ENCODE peak calls at places on chromosomes 12 and 14, in four cellular contexts. V, A, J and K are unnamed samples.

GRCh38 chr14:68140801-68141200 is 321.2 kb downstream of the RAD51B start:
- DNase-seq in J (no peak), A (no peak), V (no peak), K (no peak)

GRCh38 chr12:31519525-31519924 is 71.4 kb downstream of the DENND5B start:
- DNase-seq in A (no peak), V (no peak), J (no peak), K (no peak)

GRCh38 chr14:59028476-59029202 is 159.8 kb upstream of the DAAM1 start:
- DNase-seq in J (peak; percentile 52), V (peak; percentile 41), A (peak; percentile 23), K (peak; percentile 37)

GRCh38 chr14:23605931-23606585 is 27.5 kb upstream of the JPH4 start:
- DNase-seq in A (no peak), V (no peak), J (peak; percentile 5), K (no peak)

GRCh38 chr12:131103614-131104463 is 150.1 kb downstream of the ADGRD1 start:
- DNase-seq in A (no peak), V (no peak), J (no peak), K (no peak)

GRCh38 chr12:82176016-82176415 is 182.2 kb downstream of the CCDC59 start:
- DNase-seq in V (no peak), J (no peak), A (no peak), K (no peak)

GRCh38 chr14:59389936-59390335 is 75.2 kb downstream of the GPR135 start:
- DNase-seq in J (peak; percentile 55), A (no peak), V (no peak), K (no peak)

GRCh38 chr12:68521848-68522502 is 88.7 kb upstream of the RAP1B start:
- DNase-seq in A (no peak), V (no peak), J (no peak), K (no peak)

GRCh38 chr14:86777950-86778602 is 1214.9 kb downstream of the GALC start:
- DNase-seq in J (peak; percentile 55), V (no peak), A (no peak), K (peak; percentile 8)

GRCh38 chr12:79069009-79069408 is 204.4 kb downstream of the SYT1 start:
- DNase-seq in A (no peak), V (no peak), J (no peak), K (no peak)

GRCh38 chr14:92973265-92973797 is 50.4 kb downstream of the CHGA start:
- DNase-seq in A (peak; percentile 86), V (peak; percentile 82), J (peak; percentile 33), K (peak; percentile 87)

GRCh38 chr14:100389497-100390104 is 66.5 kb downstream of the SLC25A47 start:
- DNase-seq in J (no peak), A (peak; percentile 67), V (no peak), K (no peak)

GRCh38 chr12:71138011-71138410 is 19.8 kb downstream of the TSPAN8 start:
- DNase-seq in V (no peak), J (no peak), A (no peak), K (no peak)

GRCh38 chr14:57066887-57067513 is 201.7 kb downstream of the EXOC5 start:
- DNase-seq in J (peak; percentile 10), V (no peak), A (peak; percentile 18), K (no peak)

GRCh38 chr14:78399316-78399889 is 229.2 kb downstream of the NRXN3 start:
- DNase-seq in J (peak; percentile 32), A (no peak), V (no peak), K (no peak)

GRCh38 chr14:100784523-100785337 is 41.2 kb upstream of the MEG3 start:
- DNase-seq in V (no peak), J (no peak), A (no peak), K (no peak)

GRCh38 chr14:32639208-32639607 is 299.5 kb upstream of the NPAS3 start:
- DNase-seq in J (no peak), A (no peak), V (no peak), K (no peak)

GRCh38 chr12:30110970-30111586 is 327.3 kb upstream of the TMTC1 start:
- DNase-seq in A (no peak), V (no peak), J (peak; percentile 8), K (no peak)

GRCh38 chr12:112418596-112419268 is at the start of gene PTPN11:
- DNase-seq in J (peak; percentile 54), V (peak; percentile 91), A (peak; percentile 77), K (no peak)

GRCh38 chr14:75184447-75184846 is 8.0 kb upstream of the TMED10 start:
- DNase-seq in A (no peak), J (peak; percentile 46), V (no peak), K (no peak)

GRCh38 chr12:66500094-66500493 is 178.8 kb downstream of the GRIP1 start:
- DNase-seq in V (no peak), A (no peak), J (no peak), K (no peak)

GRCh38 chr14:64855732-64856527 is 23.8 kb downstream of the SPTB start:
- DNase-seq in V (no peak), J (no peak), A (no peak), K (no peak)

GRCh38 chr14:51897791-51898190 is 37.4 kb downstream of the GNG2 start:
- DNase-seq in A (no peak), V (no peak), J (no peak), K (no peak)

GRCh38 chr12:48803693-48804092 is 14.6 kb upstream of the CACNB3 start:
- DNase-seq in J (no peak), V (no peak), A (no peak), K (no peak)

GRCh38 chr12:56943878-56944277 is 9.7 kb upstream of the SDR9C7 start:
- DNase-seq in A (no peak), V (no peak), J (no peak), K (no peak)

GRCh38 chr12:62190921-62191746 is 69.1 kb upstream of the USP15 start:
- DNase-seq in J (no peak), V (no peak), A (no peak), K (no peak)

GRCh38 chr12:95796982-95797289 is 6.4 kb upstream of the NTN4 start:
- DNase-seq in A (no peak), V (no peak), J (peak; percentile 80), K (no peak)

GRCh38 chr12:126084480-126084879 is 1019.2 kb downstream of the AACS start:
- DNase-seq in J (peak; percentile 3), V (no peak), A (no peak), K (no peak)

GRCh38 chr12:39723831-39724230 is 104.2 kb upstream of the ABCD2 start:
- DNase-seq in V (no peak), J (peak; percentile 61), A (no peak), K (no peak)

GRCh38 chr12:64801381-64801780 is 23.1 kb upstream of the TBC1D30 start:
- DNase-seq in A (no peak), V (no peak), J (no peak), K (no peak)

GRCh38 chr14:89415139-89415538 is 1.9 kb downstream of the FOXN3 start:
- DNase-seq in V (no peak), J (no peak), A (no peak), K (no peak)
- H3K4me3 ChIP-seq in V (peak overlapping the region; percentile 87), J (no peak overlapping the region), A (peak overlapping the region; percentile 92), K (peak overlapping the region; percentile 74)

GRCh38 chr14:102088012-102088792 is 1.4 kb upstream of the HSP90AA1 start:
- DNase-seq in J (peak; percentile 49), A (peak; percentile 44), V (peak; percentile 52), K (no peak)
- TF ChIP-seq CTCF in J (no peak), A (no peak), V (no peak), K (no peak)

GRCh38 chr14:90058876-90059458 is 2.8 kb upstream of the KCNK13 start:
- DNase-seq in V (no peak), J (no peak), A (no peak), K (no peak)

GRCh38 chr14:90061849-90062794 is at the start of gene KCNK13:
- DNase-seq in V (peak; percentile 22), A (peak; percentile 10), J (no peak), K (no peak)

GRCh38 chr14:90060312-90060964 is 1.4 kb upstream of the KCNK13 start:
- DNase-seq in J (peak; percentile 20), A (peak; percentile 10), V (peak; percentile 61), K (peak; percentile 40)

GRCh38 chr14:90060965-90061848 is 587 bp upstream of the KCNK13 start:
- DNase-seq in A (no peak), V (peak; percentile 24), J (no peak), K (no peak)

GRCh38 chr14:90062852-90063539 is 1.2 kb downstream of the KCNK13 start:
- DNase-seq in V (no peak), A (no peak), J (no peak), K (no peak)
- H3K4me3 ChIP-seq in V (no peak overlapping the region), A (no peak overlapping the region), J (no peak overlapping the region), K (no peak overlapping the region)

GRCh38 chr12:53047221-53048032 is 2.4 kb upstream of the TNS2 start:
- DNase-seq in A (peak; percentile 74), J (no peak), V (peak; percentile 85), K (no peak)
- TF ChIP-seq CTCF in A (no peak), J (peak; percentile 8), V (no peak), K (peak; percentile 62)

GRCh38 chr12:7015555-7016370 is 2.5 kb downstream of the LPCAT3 start:
- DNase-seq in A (no peak), V (no peak), J (no peak), K (no peak)
- H3K4me3 ChIP-seq in A (no peak overlapping the region), V (no peak overlapping the region), J (no peak overlapping the region), K (peak overlapping the region; percentile 13)

DNA sequence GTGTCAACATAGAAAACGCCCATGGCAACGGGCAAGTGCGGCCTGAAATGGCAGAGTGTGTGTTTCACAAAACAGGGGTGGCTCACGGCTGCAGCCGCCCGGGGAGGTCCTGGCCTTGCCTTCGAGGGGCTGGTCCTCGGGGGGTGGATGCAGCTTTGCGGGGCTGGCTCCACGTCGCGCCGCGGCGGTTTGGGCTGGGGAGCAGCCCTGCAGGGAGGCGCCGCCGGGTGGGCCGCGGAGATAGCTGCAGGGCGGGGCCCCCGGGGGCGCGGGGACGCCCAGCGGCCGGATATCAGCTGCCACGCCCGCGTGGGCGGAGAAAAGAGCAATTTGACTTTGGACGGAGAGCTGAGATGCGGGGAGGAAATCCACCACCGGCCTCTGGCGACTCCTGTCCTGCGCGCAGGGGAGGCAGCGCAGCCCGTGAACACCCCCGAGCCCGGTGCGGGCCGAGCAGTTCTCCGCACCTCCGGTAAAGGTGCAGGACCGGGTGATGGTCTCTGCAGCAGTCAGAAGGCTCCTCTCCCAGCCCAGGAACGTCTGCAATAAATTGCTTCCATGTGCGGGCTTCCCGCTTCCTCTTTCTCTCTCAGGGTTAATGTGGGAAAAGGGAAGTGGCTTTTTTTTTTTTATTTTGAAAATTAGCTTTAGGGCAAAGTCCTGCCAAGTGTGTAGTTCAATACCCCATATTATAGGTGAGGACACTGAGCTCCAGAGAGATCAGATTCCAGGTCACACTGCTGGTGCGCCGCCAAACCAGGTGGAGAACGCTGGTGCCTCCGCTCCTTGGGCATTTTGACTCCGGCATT is 110.5 kb downstream of the ARF6 start:
- DNase-seq in V (peak; percentile 85), A (peak; percentile 67), J (no peak), K (no peak)
- TF ChIP-seq CTCF in V (peak; percentile 32), A (peak; percentile 13), J (no peak), K (no peak)

GRCh38 chr12:45986646-45987338 is 3.6 kb downstream of the SCAF11 start:
- DNase-seq in V (no peak), A (no peak), J (no peak), K (no peak)
- H3K4me3 ChIP-seq in V (no peak overlapping the region), A (no peak overlapping the region), J (no peak overlapping the region), K (no peak overlapping the region)